ENCODE peak calls at places on chromosomes 7 and 10, in six cellular contexts. Y is esophagus muscularis mucosa, I is upper lobe of right lung, L is ovary, R is A549, X is PC-9. V is an unnamed sample.

GRCh38 chr10:132308588-132309451 is 1.1 kb upstream of the STK32C start:
- DNase-seq in Y (no peak), I (no peak), L (no peak), R (peak), X (no peak), V (peak)

GRCh38 chr7:28956608-28957063 is 1.5 kb downstream of the TRIL start:
- DNase-seq in Y (peak), I (peak), L (peak), R (peak), X (no peak), V (peak)

GRCh38 chr10:79381804-79382221 is 34.5 kb downstream of the PPIF start:
- DNase-seq in Y (peak), I (peak), L (peak), R (no peak), X (no peak), V (peak)

GRCh38 chr7:122455108-122455507 is 150.6 kb upstream of the FEZF1 start:
- DNase-seq in Y (no peak), I (no peak), L (no peak), R (no peak), X (no peak), V (no peak)

GRCh38 chr10:124138195-124138882 is 44.9 kb upstream of the CHST15 start:
- DNase-seq in Y (no peak), I (peak), L (peak), R (no peak), X (no peak), V (no peak)

GRCh38 chr7:37491919-37492694 is 43.4 kb upstream of the ELMO1 start:
- DNase-seq in Y (no peak), I (no peak), L (no peak), R (no peak), X (no peak), V (no peak)

GRCh38 chr10:70715853-70716795 is 43.8 kb downstream of the ADAMTS14 start:
- DNase-seq in Y (no peak), I (no peak), L (no peak), R (no peak), X (peak), V (no peak)

GRCh38 chr10:784759-785538 is 95.5 kb upstream of the DIP2C start:
- DNase-seq in Y (peak), I (peak), L (peak), R (peak), X (peak), V (peak)

GRCh38 chr7:44581426-44581906 is 565 bp downstream of the TMED4 start:
- DNase-seq in Y (no peak), I (no peak), L (peak), R (no peak), X (peak), V (no peak)

GRCh38 chr10:27240891-27241639 is 468 bp upstream of the ACBD5 start:
- DNase-seq in Y (no peak), I (peak), L (peak), R (no peak), X (peak), V (peak)

GRCh38 chr10:27242473-27242950 is 1.9 kb upstream of the ACBD5 start:
- DNase-seq in Y (no peak), I (no peak), L (no peak), R (no peak), X (no peak), V (no peak)

GRCh38 chr10:27242951-27243551 is 2.5 kb upstream of the ACBD5 start:
- DNase-seq in Y (no peak), I (no peak), L (peak), R (peak), X (peak), V (no peak)

GRCh38 chr10:27240212-27240890 is at the start of gene ACBD5:
- DNase-seq in Y (peak), I (peak), L (peak), R (peak), X (peak), V (peak)

DNA sequence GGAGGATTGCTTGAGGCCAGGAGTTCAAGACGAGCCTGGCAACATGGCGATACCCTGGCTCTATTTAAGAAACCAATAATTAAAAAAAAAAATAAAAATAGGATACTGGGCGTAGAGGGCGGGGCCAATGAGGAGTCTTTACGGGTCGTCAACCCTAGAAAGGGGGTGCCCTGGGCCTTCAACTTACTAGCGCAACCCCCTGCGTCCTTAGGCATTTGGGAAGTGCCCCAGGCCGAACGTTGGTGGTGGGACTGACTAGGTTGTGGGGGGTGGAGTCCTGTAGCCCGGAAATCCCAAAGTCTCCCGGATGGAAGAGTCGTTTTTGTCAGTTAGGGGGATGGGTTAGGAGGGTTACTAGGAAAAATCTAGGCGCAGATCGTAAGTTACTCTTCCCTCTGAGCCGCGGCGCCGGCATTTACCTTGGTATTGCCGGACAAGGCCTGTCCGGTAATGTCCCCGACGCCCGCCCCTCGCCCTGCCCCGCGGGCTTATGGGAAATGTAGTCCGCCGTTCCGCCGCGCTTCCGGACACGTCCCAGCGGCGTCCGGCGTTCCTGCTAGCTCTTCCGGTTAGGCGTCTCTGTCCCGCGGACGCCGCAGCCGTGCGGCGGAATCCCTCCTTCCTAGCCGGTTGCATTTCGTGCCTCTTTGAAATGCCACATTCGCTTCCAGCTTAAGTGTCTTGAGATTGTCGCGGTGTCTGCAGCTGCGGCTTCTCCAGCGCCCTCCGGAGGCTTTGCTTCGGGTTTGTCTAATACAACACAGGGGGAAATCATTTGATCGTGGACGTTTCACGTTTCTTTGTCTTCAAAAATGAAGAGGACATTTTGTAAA is 1.3 kb upstream of the ACBD5 start:
- DNase-seq in Y (peak), I (peak), L (peak), R (peak), X (peak), V (peak)
- H3K27ac ChIP-seq in Y (peak), I (peak), L (peak), R (peak), X (peak), V (peak)

GRCh38 chr10:87816163-87816841 is 1.7 kb downstream of the ATAD1 start:
- DNase-seq in Y (no peak), I (no peak), L (no peak), R (no peak), X (no peak), V (no peak)
- H3K4me3 ChIP-seq in Y (no peak), I (peak), L (no peak), R (peak), X (peak), V (peak)

GRCh38 chr10:73414230-73414981 is 548 bp upstream of the ANXA7 start:
- DNase-seq in Y (no peak), I (no peak), L (no peak), R (no peak), X (peak), V (no peak)

GRCh38 chr10:73416571-73416970 is 2.7 kb upstream of the ANXA7 start:
- DNase-seq in Y (no peak), I (no peak), L (no peak), R (no peak), X (no peak), V (no peak)

GRCh38 chr10:73410897-73411296 is 3.0 kb downstream of the ANXA7 start:
- DNase-seq in Y (no peak), I (no peak), L (no peak), R (no peak), X (no peak), V (no peak)

GRCh38 chr10:73413108-73413527 is 740 bp downstream of the ANXA7 start:
- DNase-seq in Y (no peak), I (no peak), L (no peak), R (peak), X (peak), V (no peak)

GRCh38 chr10:73413528-73414229 is at the start of gene ANXA7:
- DNase-seq in Y (peak), I (peak), L (peak), R (peak), X (peak), V (peak)
- TF ChIP-seq CTCF in Y (peak), I (peak), L (no peak), R (peak), X (no peak), V (peak)

GRCh38 chr7:101536232-101536631 is 92.9 kb downstream of the MYL10 start:
- DNase-seq in Y (no peak), I (no peak), L (no peak), R (no peak), X (no peak), V (no peak)
- H3K27ac ChIP-seq in Y (no peak), I (no peak), L (no peak), R (no peak), X (no peak), V (no peak)

GRCh38 chr7:20269726-20270125 is 52.5 kb upstream of the MACC1 start:
- DNase-seq in Y (no peak), I (no peak), L (no peak), R (no peak), X (no peak), V (no peak)
- H3K4me3 ChIP-seq in Y (no peak), I (no peak), L (no peak), R (no peak), X (no peak), V (no peak)

DNA sequence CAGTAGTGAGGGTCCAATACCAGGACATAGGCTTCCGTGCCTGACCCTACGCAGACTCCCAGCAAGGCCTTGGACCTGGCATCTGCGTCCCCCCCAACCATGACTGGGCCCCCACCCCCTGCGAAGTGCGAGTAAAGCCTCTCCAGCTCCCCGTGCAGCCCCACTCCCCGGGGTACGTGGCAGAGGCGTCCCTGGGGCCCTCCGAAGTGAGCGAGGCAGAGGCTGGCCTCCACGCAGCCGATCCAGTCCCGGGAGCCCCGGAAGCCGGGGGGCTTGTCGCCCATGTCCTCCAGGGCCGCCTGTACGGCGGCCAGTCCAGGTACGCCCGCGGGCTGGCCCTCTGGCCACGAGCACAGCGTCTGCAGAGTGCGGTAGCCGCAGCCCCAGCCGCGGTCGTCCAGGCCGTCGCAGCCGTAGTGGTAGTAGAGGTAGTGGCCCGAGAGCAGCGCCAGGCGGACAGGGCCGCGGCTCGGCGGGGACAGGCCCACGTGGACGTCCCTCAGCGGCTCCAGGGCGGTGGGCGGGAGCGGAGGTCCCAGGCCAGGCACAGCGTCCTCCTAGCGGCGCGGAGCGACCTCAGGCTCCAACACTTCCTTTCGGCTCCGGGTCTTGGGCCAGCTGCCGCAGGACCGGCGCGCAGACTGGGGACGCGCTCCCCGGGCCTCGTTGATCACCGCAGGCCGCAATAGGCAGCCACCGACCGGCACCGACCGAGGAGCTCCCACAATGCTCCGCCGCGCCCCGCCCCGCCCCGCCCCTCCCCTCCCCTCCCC is at the start of gene UFSP1:
- DNase-seq in Y (no peak), I (no peak), L (no peak), R (no peak), X (no peak), V (no peak)
- TF ChIP-seq CTCF in Y (no peak), I (no peak), L (no peak), R (no peak), X (no peak), V (no peak)

GRCh38 chr7:18521236-18521589 is 25.7 kb downstream of the HDAC9 start:
- DNase-seq in Y (no peak), I (no peak), L (no peak), R (no peak), X (no peak), V (no peak)
- H3K27ac ChIP-seq in Y (no peak), I (no peak), L (no peak), R (no peak), X (no peak), V (no peak)

DNA sequence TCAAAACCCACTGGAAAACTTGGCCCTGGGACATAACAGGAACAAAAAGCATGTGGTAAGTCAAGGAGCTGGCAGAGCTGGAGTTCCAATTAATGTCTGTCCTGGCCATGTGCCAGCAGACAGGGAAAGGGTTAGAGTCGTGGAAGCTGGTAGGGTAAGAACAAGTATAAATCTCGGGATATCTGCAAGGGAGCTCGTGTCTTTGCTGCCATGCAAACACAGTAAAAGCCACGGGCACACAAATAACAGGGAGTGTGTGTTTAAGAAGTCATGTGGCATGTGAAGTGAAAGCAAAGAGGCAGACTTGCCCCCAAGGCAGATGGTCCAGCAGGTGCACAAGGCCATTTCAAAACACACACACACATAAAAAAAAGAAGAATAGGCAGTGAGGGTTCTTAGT is 32.6 kb upstream of the ARHGAP12 start:
- DNase-seq in Y (no peak), I (no peak), L (no peak), R (no peak), X (no peak), V (no peak)
- H3K4me3 ChIP-seq in Y (no peak), I (no peak), L (no peak), R (no peak), X (peak), V (no peak)